ENCODE peak calls at places on chromosomes 11 and 22, in six cellular contexts. C is thoracic aorta, G is astrocyte of the spinal cord, Y is fibroblast of lung, J is psoas muscle, V is IMR-90. T is an unnamed sample.
A peak's percentile ranks its signal among the peaks of the same experiment; 100 is the strongest.

GRCh38 chr11:85809881-85810280 is 1.1 kb downstream of the SYTL2 start:
- DNase-seq in C (no peak), G (no peak), Y (no peak), J (peak; percentile 15), V (no peak), T (no peak)

GRCh38 chr22:44689173-44689572 is 12.8 kb upstream of the PRR5 start:
- DNase-seq in C (no peak), G (no peak), Y (no peak), J (no peak), V (peak; percentile 72), T (peak; percentile 15)

GRCh38 chr11:108754901-108755625 is 90.2 kb downstream of the DDX10 start:
- DNase-seq in C (no peak), G (peak; percentile 43), Y (peak; percentile 63), J (no peak), V (no peak), T (peak; percentile 55)

GRCh38 chr22:28570697-28571373 is 108.8 kb downstream of the TTC28 start:
- DNase-seq in C (no peak), G (no peak), Y (peak; percentile 46), J (no peak), V (no peak), T (no peak)

GRCh38 chr11:67354314-67355022 is 1.1 kb upstream of the POLD4 start:
- DNase-seq in C (peak; percentile 87), G (peak; percentile 93), Y (peak; percentile 96), J (peak; percentile 78), V (peak; percentile 98), T (peak; percentile 95)

GRCh38 chr11:122803306-122803705 is 35.0 kb upstream of the CRTAM start:
- DNase-seq in C (no peak), G (peak; percentile 73), Y (peak; percentile 78), J (no peak), V (peak; percentile 79), T (peak; percentile 47)

GRCh38 chr11:101390539-101390938 is 193.3 kb downstream of the TRPC6 start:
- DNase-seq in C (no peak), G (peak; percentile 10), Y (peak; percentile 35), J (no peak), V (peak; percentile 19), T (peak; percentile 10)

GRCh38 chr11:6203327-6203726 is 2.0 kb upstream of the C11orf42 start:
- DNase-seq in C (no peak), G (no peak), Y (no peak), J (no peak), V (no peak), T (no peak)

GRCh38 chr11:20261526-20261925 is 101.3 kb upstream of the DBX1 start:
- DNase-seq in C (no peak), G (no peak), Y (no peak), J (no peak), V (peak; percentile 4), T (peak; percentile 8)

GRCh38 chr22:28820885-28821284 is 20.5 kb upstream of the XBP1 start:
- DNase-seq in C (no peak), G (no peak), Y (no peak), J (no peak), V (no peak), T (no peak)

GRCh38 chr22:45602824-45603301 is 68.8 kb upstream of the ATXN10 start:
- DNase-seq in C (no peak), G (no peak), Y (peak; percentile 34), J (no peak), V (no peak), T (peak; percentile 53)

GRCh38 chr11:126930100-126930841 is 70.3 kb downstream of the KIRREL3 start:
- DNase-seq in C (no peak), G (peak; percentile 23), Y (no peak), J (no peak), V (no peak), T (no peak)

GRCh38 chr22:40533712-40534378 is 102.7 kb downstream of the MRTFA start:
- DNase-seq in C (no peak), G (peak; percentile 79), Y (peak; percentile 72), J (no peak), V (peak; percentile 74), T (peak; percentile 47)

GRCh38 chr11:85619497-85619896 is 7.6 kb downstream of the DLG2 start:
- DNase-seq in C (no peak), G (no peak), Y (no peak), J (no peak), V (no peak), T (no peak)

GRCh38 chr11:134398079-134398444 is 14.0 kb downstream of the B3GAT1 start:
- DNase-seq in C (no peak), G (no peak), Y (no peak), J (no peak), V (no peak), T (no peak)

GRCh38 chr11:9886595-9886994 is 222.7 kb downstream of the SWAP70 start:
- DNase-seq in C (no peak), G (no peak), Y (no peak), J (no peak), V (no peak), T (no peak)

GRCh38 chr11:106608677-106609076 is 409.6 kb downstream of the GUCY1A2 start:
- DNase-seq in C (no peak), G (peak; percentile 34), Y (peak; percentile 45), J (no peak), V (peak; percentile 69), T (peak; percentile 4)

GRCh38 chr11:76209956-76210885 is 3.9 kb upstream of the WNT11 start:
- DNase-seq in C (no peak), G (peak; percentile 63), Y (peak; percentile 72), J (peak; percentile 83), V (peak; percentile 74), T (peak; percentile 69)

GRCh38 chr22:27108425-27109114 is 451.2 kb downstream of the MIAT start:
- DNase-seq in C (no peak), G (no peak), Y (no peak), J (peak; percentile 58), V (no peak), T (peak; percentile 45)

GRCh38 chr22:46233231-46233630 is 16.9 kb downstream of the CDPF1 start:
- DNase-seq in C (peak; percentile 33), G (peak; percentile 62), Y (peak; percentile 8), J (peak; percentile 62), V (peak; percentile 29), T (peak; percentile 7)

GRCh38 chr11:129853508-129854228 is 38.0 kb downstream of the TMEM45B start:
- DNase-seq in C (no peak), G (no peak), Y (peak; percentile 56), J (peak; percentile 27), V (peak; percentile 49), T (peak; percentile 54)

GRCh38 chr11:30485222-30485621 is 100.9 kb downstream of the MPPED2 start:
- DNase-seq in C (no peak), G (no peak), Y (no peak), J (no peak), V (no peak), T (no peak)

GRCh38 chr11:65488273-65489058 is 10.4 kb upstream of the MALAT1 start:
- DNase-seq in C (no peak), G (peak; percentile 78), Y (peak; percentile 55), J (peak; percentile 65), V (peak; percentile 71), T (peak; percentile 76)

GRCh38 chr11:65489061-65489705 is 9.7 kb upstream of the MALAT1 start:
- DNase-seq in C (peak; percentile 58), G (peak; percentile 89), Y (peak; percentile 42), J (peak; percentile 81), V (peak; percentile 90), T (peak; percentile 82)

GRCh38 chr11:65485820-65486219 is 13.0 kb upstream of the MALAT1 start:
- DNase-seq in C (no peak), G (no peak), Y (no peak), J (no peak), V (no peak), T (no peak)

GRCh38 chr11:65486570-65487466 is 12.0 kb upstream of the MALAT1 start:
- DNase-seq in C (no peak), G (no peak), Y (no peak), J (no peak), V (no peak), T (no peak)

DNA sequence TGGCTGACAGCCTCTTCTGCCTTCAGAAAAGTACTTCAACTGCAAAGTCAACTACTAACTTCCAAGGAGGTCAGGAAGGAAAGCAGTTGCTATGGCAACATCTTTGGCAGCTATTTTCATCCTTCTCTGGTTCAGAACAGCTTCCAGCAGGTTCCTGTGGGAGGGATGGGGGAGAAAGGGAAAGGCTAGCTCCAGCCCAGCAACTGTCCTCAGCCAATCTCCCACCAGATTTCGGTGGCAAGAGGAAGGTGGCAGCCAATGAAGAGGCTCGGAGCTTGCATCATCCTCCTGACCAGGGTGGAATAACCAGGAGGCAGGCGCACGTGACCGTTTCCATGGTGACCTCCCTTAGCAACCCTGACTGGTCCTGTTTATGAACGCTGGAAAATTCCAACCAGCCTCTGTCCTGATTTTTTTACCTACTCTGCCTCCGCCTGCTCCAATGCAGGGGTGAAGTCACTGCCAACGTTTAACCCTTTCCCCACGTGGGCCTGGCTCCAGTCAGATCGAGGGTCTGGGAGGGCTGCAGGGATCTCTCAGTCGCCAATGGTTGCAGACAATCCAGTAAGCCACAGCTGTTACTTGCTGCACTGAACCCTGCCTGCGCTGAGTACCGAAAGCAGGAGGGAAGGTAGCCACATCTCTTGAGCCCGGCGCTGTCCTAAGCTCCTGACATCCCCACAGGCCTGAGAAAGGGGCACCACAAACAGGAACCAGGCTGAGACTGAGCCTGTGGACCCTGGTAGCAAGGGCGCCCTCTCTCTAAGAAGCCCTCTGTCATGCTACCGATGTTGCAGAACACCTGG is 11.2 kb upstream of the MALAT1 start:
- DNase-seq in C (peak; percentile 99), G (peak; percentile 100), Y (peak; percentile 100), J (peak; percentile 96), V (peak; percentile 100), T (peak; percentile 100)
- TF ChIP-seq CTCF in C (no peak), G (no peak), Y (no peak), J (no peak), V (no peak), T (no peak)

DNA sequence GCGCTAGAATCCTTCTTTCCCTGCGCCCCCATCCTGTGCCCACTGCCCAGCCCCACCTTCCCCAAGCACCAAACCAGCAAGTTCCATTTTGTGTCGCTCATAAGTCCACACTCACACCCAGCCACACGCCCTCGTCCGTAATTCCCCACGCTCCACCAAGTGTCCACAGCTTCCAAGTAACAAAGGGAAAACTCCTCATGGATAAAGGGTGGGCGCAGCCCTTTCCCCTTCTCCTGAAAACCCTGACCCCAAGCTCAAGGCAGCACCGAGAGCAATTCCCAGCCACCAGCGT is 463 bp downstream of the FXYD6 start:
- DNase-seq in C (no peak), G (no peak), Y (no peak), J (no peak), V (no peak), T (no peak)
- H3K4me3 ChIP-seq in C (peak overlapping the region; percentile 63), G (peak overlapping the region; percentile 38), Y (no peak overlapping the region), J (peak overlapping the region; percentile 68), V (no peak overlapping the region), T (no peak overlapping the region)

DNA sequence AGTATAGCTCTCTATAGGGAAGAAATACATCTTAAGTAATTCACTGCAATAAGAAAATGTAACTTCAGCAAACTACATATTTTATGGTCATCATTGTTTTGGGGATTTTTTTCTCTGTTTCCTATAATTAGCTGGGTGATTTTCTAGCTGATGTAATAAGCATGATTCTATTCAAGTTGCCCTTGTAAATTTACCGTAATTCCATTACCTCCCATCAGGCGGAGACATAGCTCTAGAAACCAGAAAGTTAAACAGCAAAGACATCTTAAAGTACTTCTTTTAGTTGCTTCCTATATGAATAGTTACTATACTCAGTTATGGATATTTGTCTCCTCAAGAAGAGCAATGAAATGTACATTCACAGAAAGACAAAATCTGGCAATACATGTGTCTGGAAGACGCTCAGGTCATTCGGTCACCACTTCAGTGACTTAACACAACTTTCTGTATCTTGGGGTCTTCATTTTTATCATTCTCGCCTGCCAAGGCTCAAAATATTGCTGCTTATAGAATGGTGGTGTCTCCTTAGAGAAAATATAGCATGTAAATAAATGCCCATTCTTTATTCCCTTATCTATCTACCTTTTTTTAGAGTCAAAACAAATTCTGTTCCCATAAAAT is 239.9 kb upstream of the ZC3H12C start:
- DNase-seq in C (no peak), G (peak; percentile 88), Y (peak; percentile 91), J (no peak), V (peak; percentile 87), T (peak; percentile 92)
- TF ChIP-seq CTCF in C (no peak), G (peak; percentile 68), Y (peak; percentile 85), J (peak; percentile 51), V (peak; percentile 91), T (peak; percentile 79)

GRCh38 chr22:41975299-41976069 is 6.2 kb downstream of the SEPTIN3 start:
- DNase-seq in C (no peak), G (no peak), Y (no peak), J (no peak), V (no peak), T (no peak)
- H3K4me3 ChIP-seq in C (no peak overlapping the region), G (no peak overlapping the region), Y (no peak overlapping the region), J (no peak overlapping the region), V (no peak overlapping the region), T (no peak overlapping the region)

T was measured in fibroblast of the aortic adventitia.